ENCODE peak calls at places on chromosomes 2 and 18, in six cellular contexts. O, Z, C, J, K and G are unnamed samples.

GRCh38 chr2:71930073-71930681 is 217.5 kb downstream of the CYP26B1 start:
- DNase-seq in C (no peak), Z (no peak), J (no peak), O (peak; percentile 1), K (no peak), G (peak; percentile 68)

GRCh38 chr2:191620144-191620543 is 57.8 kb upstream of the NABP1 start:
- DNase-seq in J (no peak), K (no peak), O (peak; percentile 14), C (no peak), Z (no peak), G (no peak)

GRCh38 chr18:36411745-36412168 is 114.2 kb downstream of the FHOD3 start:
- DNase-seq in Z (peak; percentile 50), J (peak; percentile 21), C (no peak), O (peak; percentile 48), K (no peak), G (peak; percentile 41)

GRCh38 chr2:65361623-65362022 is 70.8 kb downstream of the SPRED2 start:
- DNase-seq in O (no peak), Z (no peak), J (no peak), C (no peak), K (no peak), G (peak; percentile 62)

GRCh38 chr2:99380376-99381010 is 43.3 kb downstream of the EIF5B start:
- DNase-seq in O (no peak), C (no peak), K (no peak), J (no peak), Z (no peak), G (no peak)

GRCh38 chr2:235066895-235067294 is 115.1 kb downstream of the SH3BP4 start:
- DNase-seq in K (no peak), J (no peak), C (no peak), O (no peak), Z (no peak), G (no peak)

GRCh38 chr2:10519067-10519740 is 71.1 kb upstream of the ODC1 start:
- DNase-seq in O (no peak), J (no peak), Z (no peak), K (no peak), C (no peak), G (no peak)

GRCh38 chr2:96341641-96342040 is 6.1 kb downstream of the NCAPH start:
- DNase-seq in C (no peak), K (no peak), J (no peak), Z (no peak), O (no peak), G (no peak)

GRCh38 chr18:70121842-70122241 is 83.6 kb downstream of the RTTN start:
- DNase-seq in C (no peak), O (no peak), K (peak; percentile 19), J (no peak), Z (no peak), G (no peak)

GRCh38 chr2:573805-574392 is 103.3 kb downstream of the TMEM18 start:
- DNase-seq in O (no peak), Z (no peak), J (no peak), K (no peak), C (no peak), G (peak; percentile 84)

GRCh38 chr2:182868049-182868422 is 1.6 kb upstream of the FRZB start:
- DNase-seq in Z (no peak), K (no peak), J (peak; percentile 80), C (no peak), O (no peak), G (peak; percentile 75)

GRCh38 chr2:148302526-148302925 is 281.6 kb downstream of the MBD5 start:
- DNase-seq in J (no peak), K (no peak), Z (no peak), O (no peak), C (no peak), G (no peak)

GRCh38 chr2:67485431-67485830 is 88.3 kb downstream of the ETAA1 start:
- DNase-seq in C (no peak), K (no peak), J (no peak), O (no peak), Z (no peak), G (no peak)

GRCh38 chr18:55351220-55351619 is 236.8 kb downstream of the TCF4 start:
- DNase-seq in K (no peak), J (no peak), C (no peak), O (no peak), Z (no peak), G (no peak)

GRCh38 chr2:56801770-56802169 is 618.0 kb downstream of the CCDC85A start:
- DNase-seq in J (no peak), K (no peak), C (no peak), Z (no peak), O (no peak), G (no peak)

GRCh38 chr2:181678033-181678586 is 2.2 kb downstream of the NEUROD1 start:
- DNase-seq in O (peak; percentile 52), C (no peak), J (peak; percentile 45), Z (no peak), K (no peak), G (no peak)

GRCh38 chr2:1613731-1614354 is 130.5 kb downstream of the PXDN start:
- DNase-seq in Z (no peak), O (no peak), C (no peak), K (no peak), J (no peak), G (no peak)

GRCh38 chr2:76445880-76446279 is 735.2 kb upstream of the GCFC2 start:
- DNase-seq in O (no peak), J (no peak), C (no peak), K (peak; percentile 17), Z (no peak), G (no peak)

GRCh38 chr2:215528555-215528954 is 92.7 kb upstream of the FN1 start:
- DNase-seq in J (peak; percentile 64), Z (no peak), K (no peak), C (no peak), O (no peak), G (no peak)

GRCh38 chr2:237581751-237582746 is 8.5 kb downstream of the RAB17 start:
- DNase-seq in K (peak; percentile 35), Z (no peak), J (peak; percentile 82), C (no peak), O (peak; percentile 15), G (peak; percentile 69)

GRCh38 chr2:237588044-237588696 is 2.4 kb downstream of the RAB17 start:
- DNase-seq in J (no peak), C (no peak), Z (no peak), K (no peak), O (no peak), G (no peak)

GRCh38 chr2:237583385-237584295 is 6.9 kb downstream of the RAB17 start:
- DNase-seq in O (no peak), Z (no peak), J (no peak), C (no peak), K (no peak), G (no peak)

GRCh38 chr2:237581326-237581725 is 9.2 kb downstream of the RAB17 start:
- DNase-seq in Z (no peak), K (no peak), O (no peak), C (no peak), J (no peak), G (no peak)

DNA sequence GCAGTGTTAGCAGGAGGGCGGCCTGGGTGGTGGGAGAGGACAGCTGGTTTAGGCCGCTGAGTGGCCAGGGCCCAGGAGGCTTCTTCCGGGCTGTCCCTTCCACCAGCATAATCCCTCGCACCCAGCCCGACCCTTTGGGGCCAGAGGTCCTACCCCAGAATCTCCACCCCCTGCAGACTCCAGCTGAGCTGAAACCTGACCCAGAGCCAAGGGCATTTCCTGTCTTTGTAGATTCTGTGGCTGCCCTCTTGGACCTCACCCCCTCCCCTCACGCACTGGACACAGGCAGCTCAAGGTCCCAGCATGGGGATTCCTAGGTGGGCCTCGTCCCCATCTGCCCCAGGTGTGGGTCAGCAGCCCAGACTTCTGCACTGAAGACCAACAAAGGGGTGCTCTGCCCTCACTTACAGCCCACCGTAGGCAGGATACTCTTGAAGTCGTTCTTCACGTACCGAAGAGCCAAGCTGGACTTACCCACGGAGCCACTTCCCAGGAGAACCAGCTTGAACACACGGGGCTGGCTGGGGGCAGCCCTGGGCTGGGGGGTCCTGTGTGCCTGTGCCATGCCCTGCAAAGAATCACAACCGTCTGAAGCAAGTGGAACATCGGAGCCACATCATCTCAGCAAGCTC is 4.8 kb downstream of the RAB17 start:
- DNase-seq in Z (no peak), J (peak; percentile 84), O (no peak), C (no peak), K (no peak), G (no peak)
- TF ChIP-seq RAD21 in Z (no peak), J (no peak), O (no peak), C (no peak), K (no peak), G (no peak)

DNA sequence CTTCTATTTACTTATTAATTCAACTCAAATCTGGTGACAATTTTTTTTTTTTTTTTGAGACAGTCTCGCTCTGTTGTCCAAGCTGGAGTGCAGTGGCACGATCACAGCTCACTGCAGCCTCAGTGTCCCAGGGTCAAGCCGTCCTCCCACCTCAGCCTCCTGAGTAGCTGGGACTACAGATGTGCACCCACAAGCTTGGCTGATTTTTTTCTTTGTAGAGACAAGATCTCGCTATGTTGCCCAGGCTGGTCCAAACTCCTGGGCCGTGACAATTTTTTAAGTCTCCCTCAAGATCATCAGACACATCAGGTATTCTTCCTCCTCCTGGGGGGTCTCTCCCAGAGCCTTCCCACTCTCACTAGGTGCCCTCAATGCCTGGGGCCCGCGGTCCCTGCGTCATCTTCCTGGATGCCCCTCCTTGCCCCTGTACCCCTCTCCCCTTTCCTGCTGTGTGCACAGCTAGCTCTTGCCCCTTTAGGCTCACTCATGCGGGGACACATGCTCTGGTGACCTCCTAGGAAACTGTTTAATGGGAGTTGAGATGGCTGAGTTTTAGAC is 38.0 kb downstream of the MAL start:
- DNase-seq in C (no peak), K (no peak), J (no peak), Z (no peak), O (no peak), G (no peak)
- TF ChIP-seq RAD21 in C (no peak), K (no peak), J (no peak), Z (no peak), O (no peak), G (no peak)

GRCh38 chr2:16948710-16949109 is 283.1 kb upstream of the CYRIA start:
- DNase-seq in K (no peak), O (no peak), C (no peak), J (no peak), Z (no peak), G (no peak)

GRCh38 chr2:16952368-16952767 is 286.7 kb upstream of the CYRIA start:
- DNase-seq in K (no peak), J (no peak), C (no peak), Z (no peak), O (no peak), G (no peak)

GRCh38 chr2:16943279-16943958 is 277.8 kb upstream of the CYRIA start:
- DNase-seq in K (no peak), Z (no peak), C (no peak), J (no peak), O (no peak), G (no peak)

GRCh38 chr2:16950436-16950835 is 284.8 kb upstream of the CYRIA start:
- DNase-seq in Z (no peak), J (no peak), C (no peak), O (no peak), K (no peak), G (no peak)

GRCh38 chr2:16948073-16948472 is 282.4 kb upstream of the CYRIA start:
- DNase-seq in Z (no peak), C (no peak), J (no peak), K (no peak), O (no peak), G (no peak)
- TF ChIP-seq RAD21 in Z (no peak), C (no peak), J (no peak), K (no peak), O (no peak), G (no peak)

DNA sequence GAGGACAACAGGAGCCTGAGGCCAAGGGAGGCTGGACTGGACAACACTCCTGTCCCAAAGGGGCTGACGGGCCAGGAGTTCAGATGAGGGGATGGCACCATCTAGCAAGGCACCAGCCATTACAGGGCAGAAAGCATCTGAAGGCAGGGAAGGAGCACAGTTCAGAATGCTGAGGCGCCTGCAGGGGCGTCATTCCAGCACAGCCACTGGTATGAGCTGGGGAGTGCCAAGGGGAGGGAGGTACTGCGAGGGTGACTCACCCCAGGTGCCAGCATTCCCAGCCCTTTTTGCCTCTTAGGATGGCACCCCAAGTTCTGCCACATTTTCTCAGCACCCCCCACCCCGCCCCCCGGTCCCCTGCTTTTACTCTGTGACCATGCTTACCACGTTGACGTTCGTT is 129.8 kb upstream of the EPAS1 start:
- DNase-seq in Z (no peak), C (no peak), J (no peak), K (no peak), O (no peak), G (no peak)
- TF ChIP-seq RAD21 in Z (no peak), C (no peak), J (no peak), K (no peak), O (no peak), G (no peak)